ENCODE peak calls at places on chromosomes 3 and 15, in five cellular contexts. M is ovary, W is cardiac muscle cell, H is lower lobe of right lung, F is fibroblast of lung. L is an unnamed sample.

GRCh38 chr3:156516284-156516683 is 38.6 kb downstream of the SSR3 start:
- DNase-seq in H (no peak), W (peak; percentile 41), F (no peak), M (peak; percentile 32), L (no peak)

GRCh38 chr15:43529141-43529540 is 11.7 kb downstream of the MAP1A start:
- DNase-seq in W (no peak), H (no peak), F (no peak), M (no peak), L (peak; percentile 33)

GRCh38 chr3:39378092-39378491 is 5.1 kb upstream of the SLC25A38 start:
- DNase-seq in H (no peak), W (peak; percentile 73), M (peak; percentile 51), F (peak; percentile 11), L (peak; percentile 74)

GRCh38 chr3:128360705-128361271 is 105.9 kb downstream of the DNAJB8 start:
- DNase-seq in M (no peak), W (no peak), H (peak; percentile 24), F (peak; percentile 47), L (no peak)

GRCh38 chr15:29904731-29905417 is 82.6 kb upstream of the TJP1 start:
- DNase-seq in W (no peak), M (no peak), F (peak; percentile 34), H (no peak), L (no peak)

GRCh38 chr3:130968231-130968630 is 58.4 kb downstream of the ASTE1 start:
- DNase-seq in M (no peak), H (no peak), F (peak; percentile 89), W (no peak), L (no peak)

GRCh38 chr3:31546152-31546551 is 13.4 kb downstream of the STT3B start:
- DNase-seq in W (peak; percentile 33), F (peak; percentile 24), M (no peak), H (no peak), L (no peak)

GRCh38 chr3:139423232-139423631 is 33.8 kb upstream of the COPB2 start:
- DNase-seq in W (no peak), H (no peak), M (no peak), F (no peak), L (no peak)

GRCh38 chr3:13213490-13213889 is 140.3 kb upstream of the IQSEC1 start:
- DNase-seq in F (no peak), H (no peak), M (no peak), W (no peak), L (no peak)

GRCh38 chr3:16316396-16316795 is 51.4 kb downstream of the OXNAD1 start:
- DNase-seq in H (no peak), F (no peak), W (no peak), M (no peak), L (no peak)

GRCh38 chr15:96505014-96505413 is 174.5 kb downstream of the NR2F2 start:
- DNase-seq in F (no peak), W (no peak), H (no peak), M (no peak), L (no peak)

GRCh38 chr3:72996121-72996472 is 514 bp upstream of the PPP4R2 start:
- DNase-seq in M (peak; percentile 39), H (peak; percentile 54), W (no peak), F (no peak), L (no peak)

GRCh38 chr15:98155356-98155755 is 194.9 kb downstream of the ARRDC4 start:
- DNase-seq in F (peak; percentile 52), M (no peak), H (no peak), W (no peak), L (no peak)

GRCh38 chr3:50272911-50273688 is 4.2 kb downstream of the SEMA3B start:
- DNase-seq in F (peak; percentile 53), M (peak; percentile 88), H (peak; percentile 92), W (peak; percentile 87), L (peak; percentile 99)

GRCh38 chr3:30747771-30748281 is 141.4 kb downstream of the TGFBR2 start:
- DNase-seq in F (peak; percentile 92), H (no peak), M (no peak), W (peak; percentile 36), L (peak; percentile 4)

GRCh38 chr3:24867783-24868182 is 373.1 kb upstream of the THRB start:
- DNase-seq in H (no peak), W (no peak), M (no peak), F (no peak), L (no peak)

GRCh38 chr3:88744896-88745295 is 362.5 kb upstream of the EPHA3 start:
- DNase-seq in F (peak; percentile 33), M (no peak), W (no peak), H (no peak), L (no peak)

GRCh38 chr3:193772389-193772788 is 179.4 kb downstream of the OPA1 start:
- DNase-seq in M (no peak), H (no peak), F (no peak), W (no peak), L (no peak)

GRCh38 chr15:98875309-98875708 is 132.3 kb downstream of the PGPEP1L start:
- DNase-seq in M (no peak), H (no peak), W (no peak), F (no peak), L (no peak)

GRCh38 chr15:85282504-85283115 is 97.8 kb upstream of the AKAP13 start:
- DNase-seq in F (peak; percentile 80), M (no peak), H (no peak), W (no peak), L (no peak)

GRCh38 chr15:41585140-41586047 is 26.4 kb downstream of the TYRO3 start:
- DNase-seq in M (peak; percentile 66), H (peak; percentile 67), F (peak; percentile 61), W (peak; percentile 47), L (peak; percentile 83)

GRCh38 chr15:36126194-36126593 is 453.2 kb upstream of the CDIN1 start:
- DNase-seq in H (no peak), F (no peak), M (no peak), W (no peak), L (no peak)

GRCh38 chr3:24683511-24684384 is 189.1 kb upstream of the THRB start:
- DNase-seq in H (no peak), F (peak; percentile 56), W (peak; percentile 40), M (peak; percentile 21), L (no peak)

GRCh38 chr3:16616083-16616482 is 10.9 kb upstream of the DAZL start:
- DNase-seq in M (no peak), W (no peak), H (no peak), F (no peak), L (no peak)

GRCh38 chr3:10565814-10566213 is 60.4 kb upstream of the ATP2B2 start:
- DNase-seq in H (no peak), M (no peak), W (no peak), F (no peak), L (no peak)

GRCh38 chr3:136351351-136351750 is 101.2 kb downstream of the PCCB start:
- DNase-seq in M (no peak), F (peak; percentile 58), H (no peak), W (peak; percentile 41), L (no peak)

GRCh38 chr15:69578792-69579587 is 126.4 kb downstream of the RPLP1 start:
- DNase-seq in F (peak; percentile 52), W (no peak), M (no peak), H (peak; percentile 84), L (no peak)

GRCh38 chr15:29435811-29436210 is 166.2 kb upstream of the NSMCE3 start:
- DNase-seq in M (no peak), F (no peak), W (no peak), H (no peak), L (no peak)

GRCh38 chr3:191350389-191351090 is 20.2 kb upstream of the UTS2B start:
- DNase-seq in H (no peak), F (peak; percentile 52), M (peak; percentile 22), W (no peak), L (no peak)

GRCh38 chr15:79192462-79193036 is 90.0 kb upstream of the ANKRD34C start:
- DNase-seq in F (peak; percentile 64), M (no peak), W (peak; percentile 68), H (no peak), L (no peak)

GRCh38 chr3:132486086-132486485 is 68.8 kb downstream of the DNAJC13 start:
- DNase-seq in H (no peak), W (no peak), F (no peak), M (no peak), L (no peak)

GRCh38 chr3:155242342-155242741 is 51.1 kb downstream of the STRIT1 start:
- DNase-seq in F (peak; percentile 29), H (no peak), W (no peak), M (no peak), L (no peak)

GRCh38 chr3:120506076-120506827 is 55.5 kb upstream of the FSTL1 start:
- DNase-seq in M (no peak), F (peak; percentile 79), H (no peak), W (no peak), L (no peak)

GRCh38 chr15:56837281-56837680 is 81.2 kb upstream of the TCF12 start:
- DNase-seq in W (no peak), M (no peak), H (no peak), F (peak; percentile 78), L (no peak)

GRCh38 chr3:55818485-55818884 is 331.4 kb upstream of the WNT5A start:
- DNase-seq in F (no peak), W (peak; percentile 18), H (no peak), M (no peak), L (no peak)

DNA sequence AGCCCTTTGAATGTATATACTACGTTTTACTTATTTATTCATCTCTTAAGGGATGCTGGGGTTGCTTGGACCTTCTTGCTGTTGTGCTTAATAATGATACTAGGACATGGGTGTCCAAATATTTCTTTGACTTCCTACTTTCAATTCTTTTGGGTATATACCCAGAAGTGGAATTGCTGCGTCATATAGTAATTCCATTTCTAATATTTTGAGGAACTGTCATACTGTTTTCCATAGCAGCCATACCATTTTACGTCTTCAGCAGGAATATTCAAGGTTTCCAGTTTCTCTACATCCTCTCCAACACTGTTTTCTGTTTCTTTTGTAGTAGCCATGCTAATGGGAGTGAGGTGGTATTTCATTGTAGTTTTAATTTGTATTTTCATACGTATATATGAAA is 21.1 kb downstream of the KAT2B start:
- DNase-seq in H (no peak), M (no peak), W (no peak), F (no peak), L (no peak)
- H3K4me3 ChIP-seq in H (peak overlapping the region; percentile 31), M (no peak overlapping the region), W (no peak overlapping the region), F (no peak overlapping the region), L (no peak overlapping the region)

GRCh38 chr15:61668444-61668843 is 391.8 kb downstream of the VPS13C start:
- DNase-seq in F (no peak), W (no peak), H (no peak), M (no peak), L (no peak)
- H3K27me3 ChIP-seq in F (peaks cover 3% of the 10 kb centered on the region), W (no peaks in the 10 kb centered on the region), H (no peaks in the 10 kb centered on the region), M (no peaks in the 10 kb centered on the region), L (no peaks in the 10 kb centered on the region)

GRCh38 chr3:5093786-5094185 is 28.3 kb upstream of the ARL8B start:
- DNase-seq in F (no peak), W (no peak), H (no peak), M (no peak), L (no peak)

GRCh38 chr3:5098346-5098745 is 23.7 kb upstream of the ARL8B start:
- DNase-seq in F (no peak), M (no peak), W (no peak), H (no peak), L (no peak)

GRCh38 chr3:5096368-5096767 is 25.7 kb upstream of the ARL8B start:
- DNase-seq in W (no peak), H (no peak), F (no peak), M (no peak), L (peak; percentile 28)

GRCh38 chr3:5092018-5092417 is 30.1 kb upstream of the ARL8B start:
- DNase-seq in H (no peak), W (no peak), M (no peak), F (no peak), L (no peak)

GRCh38 chr3:5095879-5096278 is 26.2 kb upstream of the ARL8B start:
- DNase-seq in F (peak; percentile 29), H (no peak), M (peak; percentile 64), W (peak; percentile 67), L (peak; percentile 89)
- H3K4me3 ChIP-seq in F (peak overlapping the region; percentile 33), H (peak overlapping the region; percentile 10), M (peak overlapping the region; percentile 26), W (peak overlapping the region; percentile 12), L (peak overlapping the region; percentile 19)

GRCh38 chr15:50764331-50765201 is 940 bp downstream of the SPPL2A start:
- DNase-seq in W (no peak), M (no peak), F (peak; percentile 33), H (no peak), L (no peak)
- H3K27me3 ChIP-seq in W (no peaks in the 10 kb centered on the region), M (no peaks in the 10 kb centered on the region), F (no peaks in the 10 kb centered on the region), H (no peaks in the 10 kb centered on the region), L (no peaks in the 10 kb centered on the region)